ENCODE peak calls at places on chromosomes 5 and 9, in five cellular contexts. U is H9, F is neuronal stem cell, K is H1, Y is trophoblast cell. W is an unnamed sample.

GRCh38 chr5:109744261-109744660 is 54.5 kb downstream of the MAN2A1 start:
- DNase-seq in F (no peak), U (no peak), K (no peak), Y (no peak), W (no peak)

GRCh38 chr9:132973713-132974112 is 4.8 kb upstream of the GFI1B start:
- DNase-seq in K (no peak), U (no peak), F (no peak), Y (no peak), W (peak; percentile 21)

GRCh38 chr5:126360467-126360866 is 62.7 kb upstream of the GRAMD2B start:
- DNase-seq in Y (no peak), F (no peak), U (no peak), K (no peak), W (peak; percentile 80)

GRCh38 chr9:137960496-137960895 is 82.9 kb downstream of the CACNA1B start:
- DNase-seq in K (peak; percentile 70), U (peak; percentile 70), F (no peak), Y (no peak), W (no peak)

GRCh38 chr5:149796025-149796424 is 65.9 kb downstream of the PPARGC1B start:
- DNase-seq in F (no peak), K (no peak), Y (no peak), U (no peak), W (peak; percentile 41)

GRCh38 chr9:133686642-133687575 is 50.7 kb downstream of the DBH start:
- DNase-seq in F (no peak), Y (no peak), K (no peak), U (no peak), W (no peak)

GRCh38 chr5:178356459-178356872 is 123.9 kb upstream of the PHYKPL start:
- DNase-seq in K (no peak), U (peak; percentile 51), Y (no peak), F (peak; percentile 65), W (peak; percentile 24)

GRCh38 chr9:2355594-2355993 is 266.0 kb upstream of the VLDLR start:
- DNase-seq in Y (no peak), K (no peak), U (no peak), F (no peak), W (no peak)

GRCh38 chr5:51433052-51433710 is 49.9 kb downstream of the ISL1 start:
- DNase-seq in Y (no peak), F (no peak), K (no peak), U (no peak), W (no peak)

GRCh38 chr5:144880513-144880912 is 709.8 kb downstream of the KCTD16 start:
- DNase-seq in Y (no peak), U (no peak), F (no peak), K (no peak), W (no peak)

GRCh38 chr9:134328841-134329575 is 2.8 kb downstream of the RXRA start:
- DNase-seq in U (no peak), F (no peak), K (no peak), Y (no peak), W (peak; percentile 22)

GRCh38 chr9:76101945-76102344 is 211.5 kb downstream of the PCSK5 start:
- DNase-seq in K (no peak), U (no peak), Y (no peak), F (no peak), W (no peak)

GRCh38 chr5:108386345-108387061 is 4.6 kb upstream of the FBXL17 start:
- DNase-seq in U (no peak), K (no peak), Y (peak; percentile 75), F (no peak), W (peak; percentile 82)

GRCh38 chr9:127854169-127854833 is at the start of gene ENG:
- DNase-seq in Y (peak; percentile 91), U (peak; percentile 75), F (no peak), K (no peak), W (peak; percentile 64)

GRCh38 chr5:28710360-28710759 is 1672.0 kb upstream of the CDH9 start:
- DNase-seq in F (no peak), Y (no peak), U (no peak), K (no peak), W (no peak)

GRCh38 chr5:8861764-8862163 is 684.1 kb downstream of the SEMA5A start:
- DNase-seq in F (no peak), Y (peak; percentile 16), U (no peak), K (no peak), W (peak; percentile 5)

GRCh38 chr9:109272045-109272444 is 48.8 kb downstream of the EPB41L4B start:
- DNase-seq in F (no peak), U (no peak), K (no peak), Y (no peak), W (no peak)

GRCh38 chr9:19104528-19105282 is 2.0 kb upstream of the HAUS6 start:
- DNase-seq in U (no peak), Y (no peak), K (no peak), F (no peak), W (no peak)

GRCh38 chr9:124216474-124217176 is 41.1 kb upstream of the NEK6 start:
- DNase-seq in Y (no peak), F (no peak), K (no peak), U (no peak), W (no peak)

GRCh38 chr5:128082551-128083032 is 974 bp upstream of the SLC12A2 start:
- DNase-seq in Y (no peak), K (no peak), U (no peak), F (no peak), W (no peak)

GRCh38 chr5:179265529-179266290 is 79.6 kb downstream of the ADAMTS2 start:
- DNase-seq in U (peak; percentile 47), K (peak; percentile 71), F (no peak), Y (peak; percentile 96), W (peak; percentile 99)

GRCh38 chr5:142913728-142914338 is 143.7 kb downstream of the ARHGAP26 start:
- DNase-seq in U (no peak), Y (peak; percentile 24), F (no peak), K (no peak), W (no peak)

GRCh38 chr5:179720222-179720621 is 12.4 kb upstream of the MAML1 start:
- DNase-seq in F (no peak), Y (no peak), U (no peak), K (no peak), W (no peak)

GRCh38 chr9:125439434-125440272 is 178.0 kb downstream of the GAPVD1 start:
- DNase-seq in Y (no peak), K (no peak), U (peak; percentile 21), F (no peak), W (no peak)

GRCh38 chr9:125437771-125438221 is 176.2 kb downstream of the GAPVD1 start:
- DNase-seq in K (no peak), U (peak; percentile 24), F (no peak), Y (no peak), W (no peak)

GRCh38 chr9:125438506-125439433 is 177.1 kb downstream of the GAPVD1 start:
- DNase-seq in F (no peak), U (peak; percentile 18), Y (no peak), K (no peak), W (no peak)

GRCh38 chr9:125442471-125442870 is 180.8 kb downstream of the GAPVD1 start:
- DNase-seq in F (no peak), U (no peak), K (no peak), Y (no peak), W (no peak)

DNA sequence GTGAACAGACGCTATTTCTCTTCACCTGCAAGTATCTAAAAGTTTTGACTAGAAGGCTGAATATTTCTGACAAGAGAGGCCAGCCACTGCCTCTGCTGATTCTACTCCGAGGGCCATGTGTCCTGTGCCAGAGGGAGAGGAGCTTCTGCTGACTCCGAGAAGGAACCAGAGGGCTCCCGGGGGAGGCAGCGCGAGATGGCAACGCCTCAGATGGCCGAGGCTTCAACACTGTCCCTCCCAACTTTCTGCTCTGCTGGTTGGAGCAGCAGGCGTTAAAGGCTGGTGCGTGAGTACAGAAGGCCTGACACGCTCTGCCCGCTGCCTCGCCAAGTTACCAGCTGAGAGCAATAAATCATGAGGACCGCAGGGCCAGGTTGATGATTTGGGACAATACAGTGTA is 178.8 kb downstream of the GAPVD1 start:
- DNase-seq in Y (no peak), F (no peak), K (no peak), U (no peak), W (no peak)
- H2BK12ac ChIP-seq in Y (no peak overlapping the region), F (no peak overlapping the region), K (no peak overlapping the region), U (no peak overlapping the region), W (no peak overlapping the region)

GRCh38 chr5:78509884-78510769 is 138.4 kb downstream of the LHFPL2 start:
- DNase-seq in F (no peak), K (peak; percentile 82), U (peak; percentile 76), Y (peak; percentile 69), W (peak; percentile 41)
- H3K4me1 ChIP-seq in F (peaks cover 30% of the 10 kb centered on the region), K (peaks cover 19% of the 10 kb centered on the region), U (peaks cover 2% of the 10 kb centered on the region), Y (peaks cover 35% of the 10 kb centered on the region), W (peaks cover 9% of the 10 kb centered on the region)

GRCh38 chr5:135468086-135468485 is 15.9 kb upstream of the TIFAB start:
- DNase-seq in K (no peak), F (no peak), Y (no peak), U (no peak), W (no peak)

GRCh38 chr5:135468541-135468940 is 16.4 kb upstream of the TIFAB start:
- DNase-seq in K (no peak), U (no peak), Y (no peak), F (no peak), W (no peak)

GRCh38 chr5:135466178-135467050 is 14.3 kb upstream of the TIFAB start:
- DNase-seq in U (peak; percentile 86), Y (peak; percentile 45), F (peak; percentile 77), K (peak; percentile 93), W (peak; percentile 68)

GRCh38 chr5:135465391-135466122 is 13.4 kb upstream of the TIFAB start:
- DNase-seq in F (no peak), U (no peak), Y (no peak), K (no peak), W (no peak)

GRCh38 chr5:135467051-135467625 is 15.0 kb upstream of the TIFAB start:
- DNase-seq in U (no peak), Y (no peak), K (no peak), F (no peak), W (no peak)
- H3K27me3 ChIP-seq in U (peaks cover 60% of the 10 kb centered on the region), Y (peaks cover 18% of the 10 kb centered on the region), K (peaks cover 53% of the 10 kb centered on the region), F (peaks cover 90% of the 10 kb centered on the region), W (peaks cover 89% of the 10 kb centered on the region)

GRCh38 chr9:125519741-125520140 is 187.3 kb downstream of the MAPKAP1 start:
- DNase-seq in K (no peak), F (no peak), Y (no peak), U (no peak), W (no peak)
- H2BK12ac ChIP-seq in K (no peak overlapping the region), F (no peak overlapping the region), Y (no peak overlapping the region), U (no peak overlapping the region), W (no peak overlapping the region)

DNA sequence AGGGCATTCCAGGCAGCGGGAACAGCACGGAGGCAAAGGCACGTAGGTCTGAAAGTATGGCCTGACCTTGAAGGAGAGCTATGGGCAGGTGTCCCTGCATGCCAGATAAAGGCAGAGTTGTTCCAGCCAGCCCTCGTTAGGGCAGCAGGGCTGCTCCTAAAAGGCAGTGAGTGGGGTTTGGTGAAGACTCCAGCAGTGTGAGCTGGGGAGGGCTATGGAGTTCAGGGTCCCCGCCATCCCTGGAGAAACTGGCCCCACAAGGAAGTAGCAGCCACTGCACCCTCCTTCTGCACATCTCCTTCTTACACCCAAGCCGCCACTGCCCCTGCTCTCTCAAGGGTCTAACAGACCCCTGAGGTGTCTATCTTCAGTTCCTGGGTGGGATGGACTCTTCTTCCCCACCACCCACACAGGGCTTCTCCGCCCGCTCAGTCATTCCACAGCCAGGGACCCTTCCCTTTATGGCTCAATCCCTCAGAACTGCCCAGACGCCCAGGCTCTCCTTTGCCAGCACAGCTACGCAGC is 1.4 kb downstream of the AKNA start:
- DNase-seq in K (no peak), F (no peak), Y (no peak), U (no peak), W (peak; percentile 15)
- H3K4me1 ChIP-seq in K (peaks cover 55% of the 10 kb centered on the region), F (peaks cover 42% of the 10 kb centered on the region), Y (peaks cover 52% of the 10 kb centered on the region), U (peaks cover 4% of the 10 kb centered on the region), W (peaks cover 40% of the 10 kb centered on the region)